ENCODE peak calls at places on chromosomes 1 and 21, in six cellular contexts. O is uterus, S is IMR-90, B is Panc1, V is fibroblast of lung, K is ovary. J is an unnamed sample.

GRCh38 chr1:109163549-109163948 is 49.6 kb downstream of the ELAPOR1 start:
- DNase-seq in O (no peak), S (no peak), K (no peak), B (no peak), V (no peak), J (no peak)

GRCh38 chr1:64975127-64975526 is 8.8 kb upstream of the JAK1 start:
- DNase-seq in O (no peak), S (no peak), K (no peak), B (no peak), V (no peak), J (no peak)

GRCh38 chr1:240018617-240019016 is 73.1 kb upstream of the FMN2 start:
- DNase-seq in V (no peak), S (no peak), K (no peak), O (no peak), B (no peak), J (no peak)

GRCh38 chr1:17465186-17465585 is 25.7 kb upstream of the RCC2 start:
- DNase-seq in O (no peak), V (no peak), B (no peak), K (no peak), S (no peak), J (no peak)

GRCh38 chr1:202158810-202159533 is 1.4 kb downstream of the PTPN7 start:
- DNase-seq in V (no peak), B (no peak), K (peak; percentile 73), S (no peak), O (no peak), J (no peak)

GRCh38 chr1:62809788-62810187 is 25.9 kb downstream of the ATG4C start:
- DNase-seq in K (no peak), V (no peak), O (no peak), S (no peak), B (no peak), J (no peak)

GRCh38 chr21:15192243-15192642 is 127.4 kb upstream of the NRIP1 start:
- DNase-seq in S (no peak), B (no peak), O (no peak), K (no peak), V (peak; percentile 43), J (no peak)

GRCh38 chr1:40630488-40631223 is 34.8 kb downstream of the RIMS3 start:
- DNase-seq in B (no peak), O (no peak), S (peak; percentile 19), K (no peak), V (peak; percentile 16), J (no peak)

GRCh38 chr1:170460379-170460778 is 71.6 kb upstream of the GORAB start:
- DNase-seq in S (no peak), K (no peak), V (no peak), B (no peak), O (no peak), J (no peak)

GRCh38 chr1:111727056-111727455 is 12.1 kb downstream of the INKA2 start:
- DNase-seq in K (no peak), V (no peak), S (no peak), B (no peak), O (no peak), J (no peak)

GRCh38 chr1:16071614-16072013 is 1.8 kb downstream of the FAM131C start:
- DNase-seq in V (no peak), K (no peak), S (no peak), B (no peak), O (no peak), J (no peak)
- H3K9me3 ChIP-seq in V (no peaks in the 10 kb centered on the region), K (no peaks in the 10 kb centered on the region), S (no peaks in the 10 kb centered on the region), B (no peaks in the 10 kb centered on the region), O (no peaks in the 10 kb centered on the region), J (no peaks in the 10 kb centered on the region)

DNA sequence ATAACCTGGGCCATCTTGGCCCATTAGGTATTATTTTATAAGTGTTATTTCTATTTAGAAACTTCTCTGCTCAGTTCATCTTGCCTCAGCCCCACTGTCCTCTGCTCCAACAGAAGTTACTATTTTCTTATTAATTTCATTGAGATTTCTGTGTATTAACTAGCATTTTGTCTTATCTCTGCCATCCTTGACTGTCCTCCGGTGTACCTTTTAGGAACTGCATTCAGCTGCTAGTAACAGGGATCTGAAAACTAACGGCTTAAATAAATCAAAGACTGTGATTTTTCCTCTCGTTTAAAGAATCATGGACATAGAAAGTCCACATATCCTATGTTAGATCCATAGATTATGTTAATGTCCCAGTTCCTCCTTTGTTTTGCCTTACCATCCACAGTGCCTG is 382.5 kb downstream of the MATN1 start:
- DNase-seq in K (no peak), V (no peak), O (no peak), B (no peak), S (no peak), J (no peak)
- TF ChIP-seq CTCF in K (no peak), V (no peak), O (no peak), B (peak; percentile 12), S (no peak), J (no peak)

GRCh38 chr1:227621211-227621610 is 57.9 kb downstream of the ZNF678 start:
- DNase-seq in B (no peak), S (no peak), V (no peak), K (no peak), O (no peak), J (no peak)
- H3K9me3 ChIP-seq in B (peaks cover 57% of the 10 kb centered on the region), S (peaks cover 42% of the 10 kb centered on the region), V (no peaks in the 10 kb centered on the region), K (no peaks in the 10 kb centered on the region), O (no peaks in the 10 kb centered on the region), J (peaks cover 30% of the 10 kb centered on the region)

GRCh38 chr1:72693376-72693775 is 411.0 kb upstream of the NEGR1 start:
- DNase-seq in K (no peak), V (no peak), B (no peak), O (no peak), S (no peak), J (no peak)

GRCh38 chr1:72693899-72694298 is 411.6 kb upstream of the NEGR1 start:
- DNase-seq in S (no peak), K (no peak), V (no peak), B (no peak), O (no peak), J (no peak)

DNA sequence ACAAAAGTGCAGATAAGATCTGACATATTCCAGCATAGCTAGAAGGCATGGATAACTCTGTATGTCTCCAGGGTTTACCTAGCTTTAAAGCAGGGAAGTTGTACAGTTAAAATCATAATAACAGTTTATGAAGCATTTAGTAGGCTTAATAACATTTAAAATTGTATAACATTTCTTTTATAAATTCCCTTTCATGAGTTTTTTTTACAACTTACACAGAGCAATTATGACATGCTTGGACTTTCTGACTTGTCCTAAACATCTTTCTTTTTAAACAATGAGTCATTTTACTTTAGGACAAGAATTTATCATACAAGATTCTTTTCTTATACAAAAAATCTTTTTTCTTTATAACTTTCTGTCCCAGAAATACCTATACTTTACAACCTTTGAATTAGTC is 408.5 kb upstream of the NEGR1 start:
- DNase-seq in B (no peak), K (no peak), O (no peak), V (no peak), S (no peak), J (no peak)
- TF ChIP-seq CTCF in B (no peak), K (no peak), O (no peak), V (no peak), S (no peak), J (no peak)

GRCh38 chr1:2830761-2831425 is 29.4 kb upstream of the TTC34 start:
- DNase-seq in B (no peak), K (no peak), V (no peak), O (no peak), S (no peak), J (no peak)
- H3K9me3 ChIP-seq in B (no peaks in the 10 kb centered on the region), K (no peaks in the 10 kb centered on the region), V (no peaks in the 10 kb centered on the region), O (peaks cover 5% of the 10 kb centered on the region), S (peaks cover 71% of the 10 kb centered on the region), J (peaks cover 95% of the 10 kb centered on the region)

GRCh38 chr1:44000266-44000665 is 8.9 kb downstream of the CCDC24 start:
- DNase-seq in S (no peak), B (no peak), K (no peak), O (no peak), V (no peak), J (no peak)
- TF ChIP-seq CTCF in S (no peak), B (no peak), K (no peak), O (no peak), V (no peak), J (no peak)

GRCh38 chr21:9739240-9739639 is 782.1 kb upstream of the TPTE start:
- DNase-seq in O (no peak), B (no peak), K (no peak), S (no peak), V (no peak), J (no peak)

GRCh38 chr21:9738527-9738926 is 782.9 kb upstream of the TPTE start:
- DNase-seq in O (no peak), S (no peak), K (no peak), B (no peak), V (no peak), J (no peak)

GRCh38 chr21:9741343-9741742 is 780.0 kb upstream of the TPTE start:
- DNase-seq in B (no peak), S (no peak), O (no peak), V (no peak), K (no peak), J (no peak)

GRCh38 chr21:9735421-9735961 is 785.9 kb upstream of the TPTE start:
- DNase-seq in K (no peak), V (no peak), B (no peak), S (no peak), O (no peak), J (no peak)

GRCh38 chr21:9737871-9738520 is 783.4 kb upstream of the TPTE start:
- DNase-seq in S (no peak), V (no peak), K (no peak), B (no peak), O (no peak), J (no peak)
- H3K9me3 ChIP-seq in S (peaks cover 34% of the 10 kb centered on the region), V (no peaks in the 10 kb centered on the region), K (peaks cover 6% of the 10 kb centered on the region), B (no peaks in the 10 kb centered on the region), O (no peaks in the 10 kb centered on the region), J (peaks cover 58% of the 10 kb centered on the region)

GRCh38 chr1:246658567-246658966 is 65.6 kb upstream of the SCCPDH start:
- DNase-seq in S (no peak), O (no peak), V (no peak), B (no peak), K (no peak), J (no peak)
- TF ChIP-seq CTCF in S (no peak), O (no peak), V (no peak), B (no peak), K (no peak), J (no peak)